ENCODE peak calls at places on chromosomes 3 and 15, in nine cellular contexts. One of them, this sample, is unnamed.

GRCh38 chr3:12705981-12706380 is 42.1 kb upstream of the RAF1 start:
- DNase-seq in KBM-7: no peak
- DNase-seq in spleen: no peak
- DNase-seq in CD4-positive, alpha-beta T cell: no peak
- DNase-seq in stimulated activated CD4-positive, alpha-beta T cell treated with anti-CD3 and anti-CD28 coated beads, Interleukin-4, amount 100 ng/mL, for 4 hours: no peak
- DNase-seq in KG1: no peak
- DNase-seq in NB4: no peak
- DNase-seq in GM23248: peak
- DNase-seq in Jurkat, Clone E6-1: no peak
- DNase-seq in this sample: no peak

GRCh38 chr3:183080628-183081027 is 18.7 kb downstream of the MCCC1 start:
- DNase-seq in NB4: no peak
- DNase-seq in CD4-positive, alpha-beta T cell: no peak
- DNase-seq in KG1: no peak
- DNase-seq in KBM-7: no peak
- DNase-seq in spleen: no peak
- DNase-seq in Jurkat, Clone E6-1: no peak
- DNase-seq in stimulated activated CD4-positive, alpha-beta T cell treated with anti-CD3 and anti-CD28 coated beads, Interleukin-4, amount 100 ng/mL, for 4 hours: no peak
- DNase-seq in GM23248: no peak
- DNase-seq in this sample: no peak

GRCh38 chr3:169558371-169558770 is 105.1 kb downstream of the MECOM start:
- DNase-seq in spleen: no peak
- DNase-seq in stimulated activated CD4-positive, alpha-beta T cell treated with anti-CD3 and anti-CD28 coated beads, Interleukin-4, amount 100 ng/mL, for 4 hours: no peak
- DNase-seq in KBM-7: no peak
- DNase-seq in CD4-positive, alpha-beta T cell: no peak
- DNase-seq in GM23248: no peak
- DNase-seq in KG1: no peak
- DNase-seq in NB4: no peak
- DNase-seq in Jurkat, Clone E6-1: no peak
- DNase-seq in this sample: no peak

GRCh38 chr3:97910931-97911351 is 61.3 kb downstream of the RIOX2 start:
- DNase-seq in NB4: peak
- DNase-seq in Jurkat, Clone E6-1: peak
- DNase-seq in stimulated activated CD4-positive, alpha-beta T cell treated with anti-CD3 and anti-CD28 coated beads, Interleukin-4, amount 100 ng/mL, for 4 hours: no peak
- DNase-seq in KG1: no peak
- DNase-seq in GM23248: no peak
- DNase-seq in CD4-positive, alpha-beta T cell: no peak
- DNase-seq in spleen: no peak
- DNase-seq in KBM-7: peak
- DNase-seq in this sample: no peak

GRCh38 chr3:163576314-163576713 is 1502.0 kb downstream of the SI start:
- DNase-seq in Jurkat, Clone E6-1: no peak
- DNase-seq in stimulated activated CD4-positive, alpha-beta T cell treated with anti-CD3 and anti-CD28 coated beads, Interleukin-4, amount 100 ng/mL, for 4 hours: no peak
- DNase-seq in CD4-positive, alpha-beta T cell: no peak
- DNase-seq in spleen: no peak
- DNase-seq in NB4: no peak
- DNase-seq in GM23248: no peak
- DNase-seq in KBM-7: no peak
- DNase-seq in KG1: no peak
- DNase-seq in this sample: no peak

GRCh38 chr15:100328796-100329195 is 13.0 kb downstream of the ADAMTS17 start:
- DNase-seq in KBM-7: no peak
- DNase-seq in CD4-positive, alpha-beta T cell: no peak
- DNase-seq in Jurkat, Clone E6-1: peak
- DNase-seq in KG1: no peak
- DNase-seq in stimulated activated CD4-positive, alpha-beta T cell treated with anti-CD3 and anti-CD28 coated beads, Interleukin-4, amount 100 ng/mL, for 4 hours: no peak
- DNase-seq in NB4: no peak
- DNase-seq in GM23248: no peak
- DNase-seq in spleen: no peak
- DNase-seq in this sample: no peak

GRCh38 chr3:197027151-197027895 is 2.3 kb downstream of the MELTF start:
- DNase-seq in KBM-7: no peak
- DNase-seq in Jurkat, Clone E6-1: no peak
- DNase-seq in stimulated activated CD4-positive, alpha-beta T cell treated with anti-CD3 and anti-CD28 coated beads, Interleukin-4, amount 100 ng/mL, for 4 hours: no peak
- DNase-seq in GM23248: peak
- DNase-seq in spleen: no peak
- DNase-seq in CD4-positive, alpha-beta T cell: no peak
- DNase-seq in KG1: no peak
- DNase-seq in NB4: no peak
- DNase-seq in this sample: no peak

GRCh38 chr15:50824507-50824906 is 59.0 kb upstream of the SPPL2A start:
- DNase-seq in CD4-positive, alpha-beta T cell: no peak
- DNase-seq in KG1: no peak
- DNase-seq in Jurkat, Clone E6-1: no peak
- DNase-seq in NB4: no peak
- DNase-seq in KBM-7: no peak
- DNase-seq in stimulated activated CD4-positive, alpha-beta T cell treated with anti-CD3 and anti-CD28 coated beads, Interleukin-4, amount 100 ng/mL, for 4 hours: no peak
- DNase-seq in spleen: no peak
- DNase-seq in GM23248: no peak
- DNase-seq in this sample: no peak

GRCh38 chr15:34039180-34039486 is at the start of gene AVEN:
- DNase-seq in GM23248: no peak
- DNase-seq in CD4-positive, alpha-beta T cell: no peak
- DNase-seq in KG1: no peak
- DNase-seq in Jurkat, Clone E6-1: no peak
- DNase-seq in stimulated activated CD4-positive, alpha-beta T cell treated with anti-CD3 and anti-CD28 coated beads, Interleukin-4, amount 100 ng/mL, for 4 hours: no peak
- DNase-seq in NB4: no peak
- DNase-seq in spleen: no peak
- DNase-seq in KBM-7: no peak
- DNase-seq in this sample: no peak

GRCh38 chr3:81799403-81799802 is 38.0 kb upstream of the GBE1 start:
- DNase-seq in Jurkat, Clone E6-1: no peak
- DNase-seq in stimulated activated CD4-positive, alpha-beta T cell treated with anti-CD3 and anti-CD28 coated beads, Interleukin-4, amount 100 ng/mL, for 4 hours: no peak
- DNase-seq in NB4: no peak
- DNase-seq in spleen: no peak
- DNase-seq in KG1: no peak
- DNase-seq in GM23248: peak
- DNase-seq in KBM-7: no peak
- DNase-seq in CD4-positive, alpha-beta T cell: no peak
- DNase-seq in this sample: no peak